ENCODE peak calls at places on chromosomes 16 and 17, in nine cellular contexts. One of them, this sample, is unnamed.

GRCh38 chr17:74512624-74513084 is 18.6 kb downstream of the CD300LB start:
- DNase-seq in K562: no peak
- DNase-seq in A549: no peak
- DNase-seq in GM23338: no peak
- DNase-seq in HCT116: no peak
- DNase-seq in SK-N-SH: no peak
- DNase-seq in HL-60: peak; percentile 76
- DNase-seq in GM12878: peak; percentile 26
- DNase-seq in HepG2: no peak
- DNase-seq in this sample: no peak

GRCh38 chr16:88843256-88843655 is 13.5 kb downstream of the GALNS start:
- DNase-seq in K562: no peak
- DNase-seq in A549: no peak
- DNase-seq in GM23338: no peak
- DNase-seq in HCT116: no peak
- DNase-seq in SK-N-SH: no peak
- DNase-seq in HL-60: no peak
- DNase-seq in GM12878: no peak
- DNase-seq in HepG2: no peak
- DNase-seq in this sample: no peak

GRCh38 chr16:59848314-59848713 is 1114.2 kb upstream of the GOT2 start:
- DNase-seq in K562: no peak
- DNase-seq in A549: no peak
- DNase-seq in GM23338: no peak
- DNase-seq in HCT116: no peak
- DNase-seq in SK-N-SH: no peak
- DNase-seq in HL-60: no peak
- DNase-seq in GM12878: no peak
- DNase-seq in HepG2: no peak
- DNase-seq in this sample: no peak

GRCh38 chr16:69443809-69444611 is 19.6 kb downstream of the CYB5B start:
- DNase-seq in K562: peak; percentile 39
- DNase-seq in A549: no peak
- DNase-seq in GM23338: no peak
- DNase-seq in HCT116: no peak
- DNase-seq in SK-N-SH: peak; percentile 31
- DNase-seq in HL-60: no peak
- DNase-seq in GM12878: no peak
- DNase-seq in HepG2: no peak
- DNase-seq in this sample: peak; percentile 15

GRCh38 chr17:12789075-12789975 is at the start of gene ARHGAP44:
- DNase-seq in K562: peak; percentile 41
- DNase-seq in A549: peak; percentile 64
- DNase-seq in GM23338: peak; percentile 89
- DNase-seq in HCT116: peak; percentile 46
- DNase-seq in SK-N-SH: peak; percentile 82
- DNase-seq in HL-60: peak; percentile 1
- DNase-seq in GM12878: no peak
- DNase-seq in HepG2: peak; percentile 40
- DNase-seq in this sample: no peak

GRCh38 chr17:38982858-38983746 is 15.9 kb upstream of the FBXO47 start:
- DNase-seq in K562: peak; percentile 64
- DNase-seq in A549: peak; percentile 79
- DNase-seq in GM23338: peak; percentile 89
- DNase-seq in HCT116: peak; percentile 53
- DNase-seq in SK-N-SH: peak; percentile 75
- DNase-seq in HL-60: peak; percentile 53
- DNase-seq in GM12878: peak; percentile 19
- DNase-seq in HepG2: peak; percentile 69
- DNase-seq in this sample: no peak

GRCh38 chr17:50382931-50383330 is 9.9 kb downstream of the EME1 start:
- DNase-seq in K562: no peak
- DNase-seq in A549: no peak
- DNase-seq in GM23338: no peak
- DNase-seq in HCT116: no peak
- DNase-seq in SK-N-SH: no peak
- DNase-seq in HL-60: no peak
- DNase-seq in GM12878: no peak
- DNase-seq in HepG2: no peak
- DNase-seq in this sample: no peak

GRCh38 chr16:87324411-87325275 is 7.5 kb upstream of the C16orf95 start:
- DNase-seq in K562: peak; percentile 76
- DNase-seq in A549: peak; percentile 77
- DNase-seq in GM23338: peak; percentile 81
- DNase-seq in HCT116: no peak
- DNase-seq in SK-N-SH: peak; percentile 96
- DNase-seq in HL-60: peak; percentile 9
- DNase-seq in GM12878: no peak
- DNase-seq in HepG2: peak; percentile 46
- DNase-seq in this sample: no peak

GRCh38 chr17:21287703-21288449 is 3.4 kb downstream of the MAP2K3 start:
- DNase-seq in K562: no peak
- DNase-seq in A549: peak; percentile 91
- DNase-seq in GM23338: no peak
- DNase-seq in HCT116: peak; percentile 96
- DNase-seq in SK-N-SH: peak; percentile 43
- DNase-seq in HL-60: peak; percentile 99
- DNase-seq in GM12878: peak; percentile 83
- DNase-seq in HepG2: peak; percentile 97
- DNase-seq in this sample: peak; percentile 83

GRCh38 chr16:10608687-10609409 is 28.4 kb upstream of the EMP2 start:
- DNase-seq in K562: no peak
- DNase-seq in A549: no peak
- DNase-seq in GM23338: no peak
- DNase-seq in HCT116: no peak
- DNase-seq in SK-N-SH: no peak
- DNase-seq in HL-60: no peak
- DNase-seq in GM12878: no peak
- DNase-seq in HepG2: no peak
- DNase-seq in this sample: no peak

GRCh38 chr17:37220609-37220953 is 155.2 kb upstream of the C17orf78 start:
- DNase-seq in K562: no peak
- DNase-seq in A549: no peak
- DNase-seq in GM23338: peak; percentile 60
- DNase-seq in HCT116: peak; percentile 2
- DNase-seq in SK-N-SH: peak; percentile 45
- DNase-seq in HL-60: peak; percentile 14
- DNase-seq in GM12878: no peak
- DNase-seq in HepG2: no peak
- DNase-seq in this sample: no peak
- TF ChIP-seq REST in K562: no peak
- TF ChIP-seq REST in A549: no peak
- TF ChIP-seq REST in GM23338: no peak
- TF ChIP-seq REST in HCT116: no peak
- TF ChIP-seq REST in SK-N-SH: no peak
- TF ChIP-seq REST in HL-60: no peak
- TF ChIP-seq REST in GM12878: no peak
- TF ChIP-seq REST in HepG2: no peak
- TF ChIP-seq REST in this sample: no peak

DNA sequence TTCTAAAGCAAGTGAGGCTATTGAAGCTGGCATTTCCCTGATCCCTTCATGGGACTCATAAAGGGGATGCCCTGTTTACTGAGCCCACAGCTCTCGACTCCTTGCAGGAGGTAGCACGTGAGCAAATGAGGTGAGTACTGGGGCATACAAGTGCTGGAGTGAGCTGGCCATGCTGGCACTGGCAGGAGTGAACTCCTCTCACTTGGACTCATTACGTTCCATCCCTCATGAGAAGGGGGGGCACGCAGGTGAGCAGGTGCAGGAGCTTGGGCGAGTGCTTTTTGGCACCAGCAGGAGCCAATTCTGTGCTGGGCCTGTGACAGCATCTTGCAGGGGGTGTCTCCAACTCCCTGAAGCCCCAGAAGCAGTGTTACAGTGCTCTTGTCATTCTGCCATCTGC is 337.1 kb upstream of the CA10 start:
- DNase-seq in K562: no peak
- DNase-seq in A549: no peak
- DNase-seq in GM23338: no peak
- DNase-seq in HCT116: no peak
- DNase-seq in SK-N-SH: no peak
- DNase-seq in HL-60: no peak
- DNase-seq in GM12878: no peak
- DNase-seq in HepG2: no peak
- DNase-seq in this sample: no peak
- TF ChIP-seq REST in K562: no peak
- TF ChIP-seq REST in A549: no peak
- TF ChIP-seq REST in GM23338: no peak
- TF ChIP-seq REST in HCT116: no peak
- TF ChIP-seq REST in SK-N-SH: no peak
- TF ChIP-seq REST in HL-60: no peak
- TF ChIP-seq REST in GM12878: no peak
- TF ChIP-seq REST in HepG2: no peak
- TF ChIP-seq REST in this sample: no peak

DNA sequence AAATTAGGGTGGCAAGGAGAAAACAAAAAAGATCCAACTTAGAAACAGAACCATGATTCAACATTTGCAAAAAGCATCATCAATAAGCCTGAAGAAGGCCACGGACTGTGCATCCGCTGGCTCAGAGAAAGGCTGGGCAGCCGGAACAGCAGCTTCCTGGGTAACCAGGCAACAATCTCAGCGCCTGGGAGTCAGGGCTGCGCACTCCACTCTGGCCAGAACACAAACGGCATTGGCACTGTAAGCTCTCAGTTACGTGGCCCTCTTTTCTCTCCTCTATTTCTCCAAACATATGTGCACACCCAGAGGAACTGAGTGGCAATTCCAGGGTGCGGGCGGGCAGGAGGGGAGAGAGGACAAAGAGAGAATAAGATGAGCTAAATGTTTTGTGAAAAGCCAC is 6.4 kb upstream of the GHDC start:
- DNase-seq in K562: no peak
- DNase-seq in A549: no peak
- DNase-seq in GM23338: no peak
- DNase-seq in HCT116: no peak
- DNase-seq in SK-N-SH: peak; percentile 82
- DNase-seq in HL-60: no peak
- DNase-seq in GM12878: no peak
- DNase-seq in HepG2: no peak
- DNase-seq in this sample: no peak
- TF ChIP-seq REST in K562: no peak
- TF ChIP-seq REST in A549: no peak
- TF ChIP-seq REST in GM23338: no peak
- TF ChIP-seq REST in HCT116: no peak
- TF ChIP-seq REST in SK-N-SH: no peak
- TF ChIP-seq REST in HL-60: no peak
- TF ChIP-seq REST in GM12878: no peak
- TF ChIP-seq REST in HepG2: no peak
- TF ChIP-seq REST in this sample: no peak

DNA sequence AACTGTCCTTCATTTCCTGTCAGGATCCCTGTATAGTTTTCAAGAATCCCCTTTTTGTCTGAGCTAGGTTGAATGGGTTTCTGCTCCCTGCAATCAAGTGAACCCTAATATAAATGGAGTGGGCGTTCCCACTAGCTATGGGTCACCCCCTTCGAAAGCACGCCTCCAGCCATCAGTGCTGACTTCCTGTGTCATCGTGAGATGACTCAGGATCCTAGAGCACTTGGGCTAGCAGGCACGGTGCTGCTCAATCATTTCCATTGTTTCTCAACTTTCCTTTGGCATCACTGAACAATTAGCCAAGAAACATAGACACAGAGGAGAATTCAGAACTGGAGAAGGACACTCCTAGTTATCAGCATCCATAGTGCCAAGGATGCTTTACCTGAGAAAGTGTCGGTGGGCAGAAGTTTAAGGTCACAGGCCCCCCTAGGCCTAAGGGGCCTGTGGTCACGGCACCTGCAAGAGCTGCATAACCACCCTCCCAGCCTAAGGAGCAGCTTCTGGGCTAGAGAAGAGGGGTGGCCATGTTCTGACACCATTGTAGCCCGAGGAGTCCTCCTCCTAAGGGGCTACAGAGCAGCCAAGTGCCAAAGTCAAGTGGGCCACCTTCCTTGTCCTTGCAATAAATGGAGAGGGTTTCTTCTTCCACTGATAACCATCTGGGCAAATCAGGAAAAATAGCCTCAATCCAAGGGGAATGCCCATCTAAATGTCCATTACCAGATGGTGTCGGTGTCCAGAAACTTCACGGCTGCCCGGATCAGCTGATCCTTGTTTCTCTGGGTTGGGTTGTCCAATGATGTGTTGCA is 13.2 kb downstream of the ATPAF2 start:
- DNase-seq in K562: no peak
- DNase-seq in A549: no peak
- DNase-seq in GM23338: no peak
- DNase-seq in HCT116: no peak
- DNase-seq in SK-N-SH: no peak
- DNase-seq in HL-60: no peak
- DNase-seq in GM12878: no peak
- DNase-seq in HepG2: no peak
- DNase-seq in this sample: no peak
- TF ChIP-seq REST in K562: no peak
- TF ChIP-seq REST in A549: no peak
- TF ChIP-seq REST in GM23338: no peak
- TF ChIP-seq REST in HCT116: no peak
- TF ChIP-seq REST in SK-N-SH: no peak
- TF ChIP-seq REST in HL-60: no peak
- TF ChIP-seq REST in GM12878: no peak
- TF ChIP-seq REST in HepG2: no peak
- TF ChIP-seq REST in this sample: no peak

DNA sequence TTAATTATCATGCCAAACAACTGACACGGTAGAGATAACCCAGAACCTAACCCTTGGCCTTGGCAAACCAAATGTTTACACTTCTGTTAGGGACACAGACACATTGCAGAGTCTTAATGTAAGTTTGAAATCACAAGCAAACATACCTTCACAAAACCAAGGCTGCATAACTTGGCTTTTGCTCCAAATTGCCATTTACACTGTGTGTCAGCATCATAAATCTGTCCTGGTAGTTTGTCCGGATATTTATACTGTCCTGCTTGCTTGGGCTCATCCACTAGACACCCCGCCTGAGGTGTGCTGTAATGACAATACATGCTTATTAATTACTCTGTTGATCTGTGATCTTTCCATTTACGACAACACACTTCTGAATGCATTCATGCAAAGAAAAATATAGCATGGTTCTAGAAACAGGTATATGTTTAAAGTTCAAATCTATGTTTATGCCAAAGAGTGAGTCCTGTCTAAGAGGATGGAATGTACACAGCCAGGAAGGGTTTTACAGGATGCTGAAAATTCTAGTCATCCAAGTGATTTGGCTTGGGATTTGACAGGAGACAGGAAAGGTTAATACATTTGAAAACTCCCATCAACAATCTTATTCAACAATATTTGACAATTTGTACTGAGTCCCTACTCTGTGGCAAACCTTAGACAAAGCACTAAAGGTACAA is 81.1 kb downstream of the ADAMTS18 start:
- DNase-seq in K562: no peak
- DNase-seq in A549: no peak
- DNase-seq in GM23338: no peak
- DNase-seq in HCT116: no peak
- DNase-seq in SK-N-SH: no peak
- DNase-seq in HL-60: no peak
- DNase-seq in GM12878: no peak
- DNase-seq in HepG2: no peak
- DNase-seq in this sample: peak; percentile 55
- TF ChIP-seq REST in K562: no peak
- TF ChIP-seq REST in A549: no peak
- TF ChIP-seq REST in GM23338: no peak
- TF ChIP-seq REST in HCT116: no peak
- TF ChIP-seq REST in SK-N-SH: no peak
- TF ChIP-seq REST in HL-60: no peak
- TF ChIP-seq REST in GM12878: no peak
- TF ChIP-seq REST in HepG2: no peak
- TF ChIP-seq REST in this sample: no peak

This sample was measured in Panc1.